ENCODE peak calls at places on chromosomes 16 and 17, in four cellular contexts. Z is cardiac muscle cell, U is MCF 10A, V is transverse colon. Q is an unnamed sample.

GRCh38 chr17:78411241-78411855 is 32.9 kb downstream of the PGS1 start:
- DNase-seq in Z (no peak), U (no peak), V (peak), Q (no peak)

GRCh38 chr17:859461-860195 is 77.5 kb downstream of the MRM3 start:
- DNase-seq in Z (no peak), U (no peak), V (no peak), Q (no peak)

GRCh38 chr17:7407033-7407432 is 612 bp upstream of the NLGN2 start:
- DNase-seq in Z (no peak), U (no peak), V (no peak), Q (no peak)

GRCh38 chr16:48611329-48612137 is 1.6 kb upstream of the N4BP1 start:
- DNase-seq in Z (no peak), U (peak), V (peak), Q (no peak)

GRCh38 chr16:11534262-11534661 is 52.5 kb downstream of the LITAF start:
- DNase-seq in Z (peak), U (peak), V (no peak), Q (no peak)

GRCh38 chr16:79269211-79269863 is 331.2 kb downstream of the MAF start:
- DNase-seq in Z (no peak), U (no peak), V (no peak), Q (no peak)

GRCh38 chr17:35931794-35932419 is 1.3 kb upstream of the RDM1 start:
- DNase-seq in Z (peak), U (peak), V (no peak), Q (no peak)

GRCh38 chr16:67833418-67834241 is 8.5 kb upstream of the THAP11 start:
- DNase-seq in Z (peak), U (peak), V (peak), Q (peak)

GRCh38 chr16:15701975-15702970 is 52.2 kb downstream of the NDE1 start:
- DNase-seq in Z (peak), U (no peak), V (no peak), Q (no peak)

GRCh38 chr17:32584792-32585191 is 98.0 kb downstream of the CDK5R1 start:
- DNase-seq in Z (no peak), U (no peak), V (no peak), Q (no peak)

GRCh38 chr16:1398826-1399581 is 15.5 kb downstream of the UNKL start:
- DNase-seq in Z (no peak), U (no peak), V (no peak), Q (no peak)

GRCh38 chr17:48051706-48052486 is 3.7 kb downstream of the NFE2L1 start:
- DNase-seq in Z (peak), U (peak), V (peak), Q (no peak)

GRCh38 chr17:19533718-19534561 is at the start of gene SLC47A1:
- DNase-seq in Z (peak), U (no peak), V (peak), Q (no peak)

GRCh38 chr16:67277294-67277998 is 1.9 kb upstream of the PLEKHG4 start:
- DNase-seq in Z (peak), U (peak), V (peak), Q (peak)

GRCh38 chr16:14196011-14196410 is 124.9 kb downstream of the MRTFB start:
- DNase-seq in Z (peak), U (no peak), V (no peak), Q (no peak)

GRCh38 chr17:43581581-43581980 is 35.4 kb upstream of the ETV4 start:
- DNase-seq in Z (no peak), U (no peak), V (peak), Q (no peak)

GRCh38 chr17:42679001-42679491 is 2.3 kb upstream of the PLEKHH3 start:
- DNase-seq in Z (peak), U (peak), V (peak), Q (peak)

GRCh38 chr17:76382305-76382802 is 2.1 kb upstream of the SPHK1 start:
- DNase-seq in Z (peak), U (no peak), V (no peak), Q (no peak)

GRCh38 chr17:77089118-77089477 is 51.7 kb upstream of the SEC14L1 start:
- DNase-seq in Z (no peak), U (no peak), V (no peak), Q (peak)

GRCh38 chr17:78762007-78762406 is 20.1 kb downstream of the CYTH1 start:
- DNase-seq in Z (peak), U (no peak), V (no peak), Q (no peak)

GRCh38 chr16:4245400-4245799 is 3.5 kb upstream of the SRL start:
- DNase-seq in Z (peak), U (no peak), V (no peak), Q (no peak)

GRCh38 chr17:65100316-65101140 is 36.6 kb upstream of the RGS9 start:
- DNase-seq in Z (peak), U (peak), V (peak), Q (peak)
- TF ChIP-seq CTCF in Z (peak), U (peak), V (peak), Q (peak)

GRCh38 chr17:38507436-38507835 is 79.2 kb downstream of the ARHGAP23 start:
- DNase-seq in Z (no peak), U (no peak), V (no peak), Q (no peak)
- TF ChIP-seq CTCF in Z (no peak), U (no peak), V (no peak), Q (no peak)

DNA sequence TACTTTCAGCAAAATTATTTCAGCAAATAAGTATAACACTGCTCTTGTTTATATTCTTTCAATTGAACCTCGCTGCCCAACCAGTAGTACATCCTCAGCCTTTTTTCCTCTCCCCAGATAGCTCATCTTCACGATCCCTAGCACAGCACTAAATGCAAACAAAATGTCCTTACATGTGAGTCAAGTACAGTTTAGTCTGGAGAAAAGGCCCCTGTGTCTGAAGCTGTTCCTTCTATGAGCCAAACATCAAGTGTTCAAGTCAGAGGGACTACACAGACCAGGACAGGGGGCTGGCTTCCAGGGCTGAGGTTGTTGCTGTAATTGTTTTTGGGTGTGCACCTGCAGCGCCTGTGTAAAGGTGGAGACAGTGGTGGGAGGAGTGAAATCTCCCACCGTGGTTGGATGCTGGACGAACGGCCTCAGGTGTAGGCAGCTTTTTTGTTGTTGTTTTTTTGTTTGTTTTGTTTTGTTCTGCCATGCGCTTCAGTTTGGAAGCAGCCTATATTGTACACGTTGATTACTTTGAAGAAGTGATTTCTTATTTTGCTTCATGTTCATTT is 147.1 kb downstream of the PRKCA start:
- DNase-seq in Z (no peak), U (no peak), V (no peak), Q (no peak)
- TF ChIP-seq CTCF in Z (no peak), U (no peak), V (no peak), Q (no peak)

GRCh38 chr16:29898135-29898534 is 1.2 kb downstream of the SEZ6L2 start:
- DNase-seq in Z (no peak), U (no peak), V (no peak), Q (no peak)

GRCh38 chr16:29900888-29901606 is 759 bp downstream of the ASPHD1 start:
- DNase-seq in Z (no peak), U (no peak), V (no peak), Q (no peak)

GRCh38 chr16:29898786-29899515 is 399 bp downstream of the SEZ6L2 start:
- DNase-seq in Z (no peak), U (no peak), V (peak), Q (no peak)

GRCh38 chr16:29900102-29900887 is at the start of gene ASPHD1:
- DNase-seq in Z (peak), U (peak), V (no peak), Q (peak)

DNA sequence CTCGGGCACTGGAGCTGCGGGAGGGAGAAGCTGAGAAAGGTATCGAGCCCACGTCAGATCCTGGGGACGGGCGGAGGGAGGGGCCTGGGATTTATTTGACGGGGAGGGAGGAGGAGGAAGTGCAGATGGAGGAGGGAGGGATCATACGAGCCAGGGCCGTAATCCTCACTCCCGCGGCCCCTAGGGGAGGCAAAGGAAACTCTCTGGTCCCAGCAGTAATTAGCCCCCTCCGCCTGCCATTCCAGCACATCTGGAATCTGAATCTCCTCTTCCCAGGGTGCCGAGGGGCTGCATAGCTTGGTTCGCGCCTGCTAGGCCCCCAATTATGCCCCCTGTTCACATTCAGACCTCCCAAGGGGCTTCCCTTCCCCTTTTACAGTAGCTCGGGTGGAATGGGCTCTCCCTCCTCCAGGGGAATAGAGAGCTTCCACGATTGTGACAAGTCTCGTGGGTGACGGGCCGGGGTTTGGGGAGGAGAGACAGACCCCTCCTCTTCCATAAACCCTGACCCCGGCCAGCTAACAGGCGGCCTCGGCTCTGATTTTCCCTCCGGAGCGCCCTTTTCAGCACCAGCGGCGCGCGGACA is at the start of gene SEZ6L2:
- DNase-seq in Z (peak), U (peak), V (peak), Q (peak)
- TF ChIP-seq CTCF in Z (peak), U (no peak), V (peak), Q (peak)